ENCODE peak calls at places on chromosomes 5 and 9, in six cellular contexts. B is neural progenitor cell, H is PC-3, Z is fibroblast of lung, A is astrocyte, G is MM.1S. T is an unnamed sample.

GRCh38 chr5:76855961-76856360 is 6.1 kb downstream of the S100Z start:
- DNase-seq in B (no peak), H (no peak), Z (no peak), A (no peak), G (peak; percentile 55), T (peak; percentile 26)

GRCh38 chr9:121692606-121693505 is 41.4 kb downstream of the DAB2IP start:
- DNase-seq in B (peak; percentile 79), H (peak; percentile 60), Z (peak; percentile 65), A (peak; percentile 47), G (no peak), T (no peak)

GRCh38 chr9:127873886-127874285 is 3.6 kb downstream of the AK1 start:
- DNase-seq in B (no peak), H (no peak), Z (peak; percentile 47), A (no peak), G (no peak), T (peak; percentile 34)

GRCh38 chr5:68369436-68370125 is 154.0 kb downstream of the PIK3R1 start:
- DNase-seq in B (no peak), H (no peak), Z (no peak), A (no peak), G (peak; percentile 91), T (peak; percentile 45)

GRCh38 chr5:19959830-19960384 is 28.1 kb downstream of the CDH18 start:
- DNase-seq in B (no peak), H (no peak), Z (no peak), A (no peak), G (no peak), T (no peak)

GRCh38 chr5:172530406-172530805 is 76.1 kb upstream of the SH3PXD2B start:
- DNase-seq in B (no peak), H (no peak), Z (no peak), A (no peak), G (no peak), T (no peak)

GRCh38 chr5:118548761-118549160 is 439.6 kb downstream of the DTWD2 start:
- DNase-seq in B (no peak), H (peak; percentile 1), Z (peak; percentile 58), A (peak; percentile 47), G (no peak), T (no peak)

GRCh38 chr5:6812800-6813731 is 99.8 kb downstream of the TENT4A start:
- DNase-seq in B (no peak), H (no peak), Z (peak; percentile 38), A (peak; percentile 22), G (no peak), T (no peak)

GRCh38 chr5:66477591-66477990 is 118.6 kb upstream of the MAST4 start:
- DNase-seq in B (no peak), H (no peak), Z (no peak), A (no peak), G (no peak), T (no peak)

GRCh38 chr9:113410207-113411158 is at the start of the genes C9orf43 and POLE3:
- DNase-seq in B (peak; percentile 97), H (peak; percentile 90), Z (peak; percentile 95), A (peak; percentile 91), G (peak; percentile 96), T (peak; percentile 97)

GRCh38 chr9:95074632-95075269 is 242.8 kb downstream of the FANCC start:
- DNase-seq in B (no peak), H (no peak), Z (no peak), A (no peak), G (no peak), T (no peak)

GRCh38 chr5:28415791-28416443 is 1377.5 kb upstream of the CDH9 start:
- DNase-seq in B (no peak), H (no peak), Z (no peak), A (no peak), G (no peak), T (no peak)

GRCh38 chr5:112957970-112958773 is 18.4 kb upstream of the DCP2 start:
- DNase-seq in B (no peak), H (peak; percentile 96), Z (peak; percentile 96), A (peak; percentile 95), G (no peak), T (peak; percentile 96)

GRCh38 chr5:69206528-69207190 is 17.3 kb downstream of the CENPH start:
- DNase-seq in B (no peak), H (peak; percentile 56), Z (peak; percentile 19), A (no peak), G (no peak), T (no peak)

GRCh38 chr5:77957931-77958476 is 181.9 kb upstream of the TBCA start:
- DNase-seq in B (peak; percentile 90), H (no peak), Z (no peak), A (no peak), G (no peak), T (no peak)

GRCh38 chr5:41747291-41747690 is 122.9 kb downstream of the OXCT1 start:
- DNase-seq in B (no peak), H (peak; percentile 41), Z (peak; percentile 74), A (peak; percentile 67), G (no peak), T (peak; percentile 77)

GRCh38 chr5:157331807-157332206 is 65.9 kb downstream of the CYFIP2 start:
- DNase-seq in B (no peak), H (no peak), Z (no peak), A (no peak), G (no peak), T (no peak)

GRCh38 chr9:77956555-77956954 is 75.1 kb downstream of the GNAQ start:
- DNase-seq in B (no peak), H (no peak), Z (no peak), A (no peak), G (no peak), T (peak; percentile 45)

GRCh38 chr9:127035423-127035822 is 87.0 kb downstream of the ANGPTL2 start:
- DNase-seq in B (no peak), H (no peak), Z (no peak), A (no peak), G (no peak), T (no peak)

GRCh38 chr5:103259705-103260355 is 1.3 kb downstream of the MACIR start:
- DNase-seq in B (peak; percentile 70), H (peak; percentile 47), Z (peak; percentile 46), A (peak; percentile 36), G (peak; percentile 46), T (no peak)

GRCh38 chr9:16899611-16900010 is 29.1 kb upstream of the BNC2 start:
- DNase-seq in B (no peak), H (no peak), Z (peak; percentile 36), A (peak; percentile 10), G (no peak), T (peak; percentile 34)

GRCh38 chr5:57334475-57334874 is 148.1 kb downstream of the ACTBL2 start:
- DNase-seq in B (no peak), H (no peak), Z (no peak), A (no peak), G (no peak), T (peak; percentile 64)

GRCh38 chr9:110220809-110221208 is 12.8 kb upstream of the C9orf152 start:
- DNase-seq in B (no peak), H (no peak), Z (no peak), A (no peak), G (no peak), T (no peak)
- H3K9ac ChIP-seq in B (no peak overlapping the region), H (no peak overlapping the region), Z (no peak overlapping the region), A (no peak overlapping the region), G (no peak overlapping the region), T (no peak overlapping the region)

DNA sequence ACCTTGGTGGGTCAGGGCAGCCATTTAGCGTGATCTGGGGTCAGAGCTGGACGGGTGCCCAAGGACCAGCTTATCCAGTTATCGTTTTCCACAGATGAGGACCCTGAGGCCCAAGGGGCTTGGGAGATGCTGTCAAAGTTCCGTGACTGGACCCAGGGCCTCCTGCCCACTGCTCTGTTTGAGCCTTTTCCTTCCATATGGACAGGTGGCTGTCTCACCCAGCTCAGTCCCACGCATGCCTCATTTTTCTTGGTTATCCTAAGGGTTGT is 56.5 kb downstream of the TRIP13 start:
- DNase-seq in B (no peak), H (no peak), Z (no peak), A (no peak), G (no peak), T (no peak)
- H3K4me1 ChIP-seq in B (peaks cover 13% of the 10 kb centered on the region), H (no peaks in the 10 kb centered on the region), Z (no peaks in the 10 kb centered on the region), A (no peaks in the 10 kb centered on the region), G (peaks cover 7% of the 10 kb centered on the region), T (no peaks in the 10 kb centered on the region)

DNA sequence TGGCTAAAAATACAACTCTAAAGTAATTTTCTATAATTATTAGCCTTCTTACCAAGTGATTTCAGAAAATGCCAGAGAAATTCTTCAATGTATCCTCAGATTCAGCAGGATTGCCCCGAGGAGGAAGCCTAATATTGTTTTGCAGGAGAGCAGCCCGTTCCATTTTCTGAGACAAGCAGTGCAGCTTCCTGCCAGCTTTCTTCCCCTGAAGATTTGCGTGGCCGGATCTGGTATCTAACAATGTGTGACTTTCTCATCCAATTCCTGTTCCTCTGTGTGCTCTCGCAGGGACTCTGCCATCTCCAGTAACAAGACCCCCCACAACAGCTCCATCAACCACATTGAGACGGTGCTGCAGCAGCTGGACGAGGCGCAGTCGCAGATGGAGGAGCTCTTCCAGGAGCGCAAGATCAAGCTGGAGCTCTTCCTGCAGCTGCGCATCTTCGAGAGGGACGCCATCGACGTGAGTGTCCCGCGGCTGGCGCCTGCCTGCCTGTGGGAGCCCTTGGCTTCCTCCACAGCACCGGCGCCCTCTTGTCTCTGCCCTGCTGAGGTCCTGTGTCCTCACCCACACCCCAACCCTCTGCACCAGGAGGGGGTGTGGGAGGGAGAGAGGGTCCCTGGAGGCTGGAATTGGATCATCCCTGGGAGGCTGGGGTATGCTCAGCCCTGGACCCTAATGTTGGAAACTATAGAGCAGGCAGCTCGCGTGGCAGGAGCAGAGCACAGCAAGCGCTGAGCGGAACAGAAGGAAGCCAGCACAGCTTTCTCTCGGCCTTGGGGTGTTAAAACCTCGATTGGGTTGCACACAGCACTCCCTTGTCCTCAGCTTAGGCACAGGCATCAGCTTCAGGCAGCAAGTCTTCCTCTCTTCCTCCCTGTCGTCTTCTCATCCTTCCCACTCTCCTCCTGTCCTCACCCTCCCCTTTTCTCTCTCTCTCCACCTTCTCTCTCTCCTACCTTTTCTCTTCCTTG is 216.2 kb downstream of the TRIO start:
- DNase-seq in B (no peak), H (no peak), Z (no peak), A (no peak), G (no peak), T (no peak)
- H3K79me2 ChIP-seq in B (no peaks in the 10 kb centered on the region), H (peaks cover 31% of the 10 kb centered on the region), Z (peaks cover 43% of the 10 kb centered on the region), A (peaks cover 81% of the 10 kb centered on the region), G (no peaks in the 10 kb centered on the region), T (peaks cover 23% of the 10 kb centered on the region)

GRCh38 chr9:116155700-116156045 is 2.1 kb downstream of the PAPPA start:
- DNase-seq in B (peak; percentile 15), H (no peak), Z (peak; percentile 54), A (peak; percentile 45), G (no peak), T (peak; percentile 53)
- H3K9ac ChIP-seq in B (no peak overlapping the region), H (no peak overlapping the region), Z (peak overlapping the region; percentile 74), A (peak overlapping the region; percentile 94), G (no peak overlapping the region), T (peak overlapping the region; percentile 19)

T was measured in endothelial cell of umbilical vein.